ENCODE peak calls at places on chromosomes 16 and 17, in six cellular contexts. G, R, J, O, F and W are unnamed samples.

GRCh38 chr17:29581583-29582253 is 7.7 kb downstream of the GIT1 start:
- DNase-seq in O (no peak), F (no peak), G (no peak), R (no peak), J (no peak), W (no peak)

GRCh38 chr16:75257886-75258806 is 6.7 kb upstream of the BCAR1 start:
- DNase-seq in F (no peak), O (no peak), G (no peak), J (peak), R (no peak), W (no peak)

GRCh38 chr16:87464691-87465300 is 28.0 kb downstream of the ZCCHC14 start:
- DNase-seq in G (peak), J (peak), F (no peak), O (no peak), R (no peak), W (no peak)

GRCh38 chr17:41919165-41919817 is 540 bp upstream of the ACLY start:
- DNase-seq in F (peak), R (peak), G (no peak), O (no peak), J (no peak), W (peak)

GRCh38 chr17:40307001-40307690 is 1.8 kb upstream of the RARA start:
- DNase-seq in J (peak), R (no peak), F (no peak), G (no peak), O (no peak), W (peak)

GRCh38 chr16:31265329-31266245 is 5.8 kb downstream of the ITGAM start:
- DNase-seq in J (no peak), G (peak), R (peak), O (no peak), F (peak), W (peak)

GRCh38 chr17:78689029-78689428 is 93.0 kb downstream of the CYTH1 start:
- DNase-seq in G (no peak), F (no peak), O (no peak), R (no peak), J (no peak), W (no peak)

GRCh38 chr17:77287432-77288068 is 146.8 kb downstream of the SEC14L1 start:
- DNase-seq in G (peak), R (no peak), O (no peak), J (peak), F (peak), W (peak)

GRCh38 chr17:37801131-37801530 is 56.3 kb upstream of the HNF1B start:
- DNase-seq in G (no peak), J (no peak), O (no peak), R (no peak), F (no peak), W (no peak)

GRCh38 chr17:57278740-57279387 is 22.5 kb downstream of the MSI2 start:
- DNase-seq in G (no peak), F (no peak), R (no peak), J (no peak), O (no peak), W (no peak)

GRCh38 chr17:63917646-63918045 is 993 bp downstream of the GH1 start:
- DNase-seq in G (no peak), J (no peak), F (peak), R (no peak), O (no peak), W (no peak)

GRCh38 chr16:24900230-24900629 is 54.5 kb downstream of the SLC5A11 start:
- DNase-seq in R (no peak), O (no peak), J (peak), G (no peak), F (no peak), W (no peak)

GRCh38 chr16:54630284-54630967 is 300.2 kb upstream of the IRX5 start:
- DNase-seq in R (no peak), F (no peak), G (no peak), J (no peak), O (no peak), W (no peak)

GRCh38 chr17:34306466-34306865 is 12.8 kb upstream of the CCL8 start:
- DNase-seq in J (peak), O (no peak), R (peak), F (peak), G (peak), W (peak)

GRCh38 chr17:64356304-64356686 is 34.4 kb downstream of the PECAM1 start:
- DNase-seq in J (no peak), F (no peak), O (no peak), R (no peak), G (no peak), W (no peak)

GRCh38 chr16:1082266-1082951 is 9.9 kb downstream of the SSTR5 start:
- DNase-seq in R (no peak), F (no peak), J (peak), O (no peak), G (peak), W (no peak)

GRCh38 chr16:12458591-12459400 is 344.9 kb downstream of the CPPED1 start:
- DNase-seq in J (no peak), O (no peak), R (no peak), G (no peak), F (no peak), W (no peak)

GRCh38 chr17:79739148-79740062 is 8.7 kb downstream of the ENPP7 start:
- DNase-seq in J (no peak), G (no peak), O (no peak), R (no peak), F (no peak), W (no peak)

GRCh38 chr16:87809150-87809902 is 43.5 kb upstream of the KLHDC4 start:
- DNase-seq in R (no peak), O (no peak), G (peak), J (no peak), F (no peak), W (no peak)

GRCh38 chr17:7559307-7560171 is 989 bp downstream of the TNFSF13 start:
- DNase-seq in J (no peak), R (no peak), F (no peak), O (no peak), G (no peak), W (no peak)

GRCh38 chr16:25260416-25260815 is 2.8 kb upstream of the ZKSCAN2 start:
- DNase-seq in J (peak), F (no peak), O (no peak), G (peak), R (no peak), W (no peak)

GRCh38 chr17:82228278-82228841 is 482 bp upstream of the SLC16A3 start:
- DNase-seq in F (no peak), R (peak), G (no peak), J (peak), O (no peak), W (no peak)

GRCh38 chr17:65514082-65514481 is 47.4 kb downstream of the AXIN2 start:
- DNase-seq in F (no peak), R (no peak), G (peak), J (no peak), O (no peak), W (no peak)

GRCh38 chr17:8500609-8501008 is 64.9 kb downstream of the NDEL1 start:
- DNase-seq in G (no peak), J (no peak), R (no peak), O (no peak), F (no peak), W (no peak)

GRCh38 chr17:30950669-30951399 is 20.0 kb upstream of the RNF135 start:
- DNase-seq in F (no peak), O (no peak), J (peak), R (no peak), G (peak), W (no peak)

GRCh38 chr17:42403150-42403549 is 14.9 kb upstream of the STAT3 start:
- DNase-seq in R (peak), F (peak), O (no peak), J (no peak), G (no peak), W (peak)

GRCh38 chr16:15970202-15970601 is 20.8 kb downstream of the ABCC1 start:
- DNase-seq in G (no peak), O (no peak), R (peak), F (peak), J (peak), W (peak)

GRCh38 chr17:83203073-83203471 is 123.7 kb downstream of the METRNL start:
- DNase-seq in J (peak), F (no peak), R (no peak), G (peak), O (no peak), W (no peak)

GRCh38 chr16:80803341-80804060 is 897 bp downstream of the CDYL2 start:
- DNase-seq in R (peak), J (peak), G (no peak), O (peak), F (peak), W (peak)

GRCh38 chr16:69311533-69312388 is 611 bp downstream of the VPS4A start:
- DNase-seq in O (peak), F (peak), J (peak), R (peak), G (no peak), W (peak)

GRCh38 chr17:13346996-13347762 is 254.6 kb downstream of the HS3ST3A1 start:
- DNase-seq in J (peak), R (no peak), G (peak), O (no peak), F (no peak), W (peak)

GRCh38 chr16:57694556-57695377 is at the start of gene DRC7:
- DNase-seq in F (peak), R (peak), G (peak), O (peak), J (peak), W (peak)

GRCh38 chr16:83402969-83403368 is 404.8 kb upstream of the HSBP1 start:
- DNase-seq in F (no peak), R (no peak), G (peak), J (peak), O (no peak), W (peak)

DNA sequence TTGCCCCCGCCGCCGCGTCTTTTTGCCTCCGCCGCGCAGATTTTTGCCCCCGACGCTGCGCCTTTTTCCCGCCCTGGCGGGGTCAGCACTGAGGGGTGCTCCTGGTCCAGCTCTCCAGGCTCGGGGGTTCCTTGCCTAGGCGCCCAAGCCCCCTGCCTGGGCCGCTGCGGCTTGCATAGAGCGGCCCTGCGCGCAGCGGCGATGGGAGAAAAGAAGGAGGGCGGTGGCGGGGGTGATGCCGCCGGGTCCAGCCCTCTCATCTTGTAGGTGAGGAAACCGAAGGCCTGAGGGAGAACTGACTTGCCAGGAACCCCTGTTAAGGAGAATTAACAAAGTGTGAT is 330.8 kb upstream of the WSB1 start:
- DNase-seq in O (no peak), G (no peak), F (no peak), R (no peak), J (no peak), W (no peak)
- H2BK15ac ChIP-seq in O (no peak), G (no peak), F (no peak), R (no peak), J (no peak), W (no peak)

GRCh38 chr17:80890551-80890930 is 101.1 kb upstream of the CHMP6 start:
- DNase-seq in J (no peak), R (no peak), G (no peak), O (no peak), F (no peak), W (no peak)
- H2BK15ac ChIP-seq in J (peak), R (no peak), G (peak), O (no peak), F (no peak), W (no peak)

GRCh38 chr16:66572356-66572755 is 6.1 kb downstream of the CMTM1 start:
- DNase-seq in G (no peak), R (no peak), F (no peak), O (no peak), J (no peak), W (no peak)
- H2BK15ac ChIP-seq in G (no peak), R (no peak), F (no peak), O (no peak), J (no peak), W (no peak)

GRCh38 chr17:15513859-15514446 is 46.5 kb upstream of the CDRT4 start:
- DNase-seq in F (no peak), O (no peak), G (peak), R (no peak), J (peak), W (no peak)
- H2BK15ac ChIP-seq in F (no peak), O (no peak), G (no peak), R (no peak), J (no peak), W (no peak)

GRCh38 chr17:66849851-66850580 is 15.1 kb downstream of the CACNG5 start:
- DNase-seq in R (no peak), J (no peak), O (no peak), F (no peak), G (no peak), W (no peak)

GRCh38 chr17:66850692-66851091 is 15.8 kb downstream of the CACNG5 start:
- DNase-seq in J (no peak), G (no peak), F (no peak), O (no peak), R (no peak), W (no peak)

GRCh38 chr17:66848496-66848895 is 13.6 kb downstream of the CACNG5 start:
- DNase-seq in J (no peak), F (no peak), G (no peak), O (no peak), R (no peak), W (no peak)

GRCh38 chr17:66849136-66849655 is 14.3 kb downstream of the CACNG5 start:
- DNase-seq in R (no peak), G (no peak), F (no peak), J (no peak), O (no peak), W (no peak)

DNA sequence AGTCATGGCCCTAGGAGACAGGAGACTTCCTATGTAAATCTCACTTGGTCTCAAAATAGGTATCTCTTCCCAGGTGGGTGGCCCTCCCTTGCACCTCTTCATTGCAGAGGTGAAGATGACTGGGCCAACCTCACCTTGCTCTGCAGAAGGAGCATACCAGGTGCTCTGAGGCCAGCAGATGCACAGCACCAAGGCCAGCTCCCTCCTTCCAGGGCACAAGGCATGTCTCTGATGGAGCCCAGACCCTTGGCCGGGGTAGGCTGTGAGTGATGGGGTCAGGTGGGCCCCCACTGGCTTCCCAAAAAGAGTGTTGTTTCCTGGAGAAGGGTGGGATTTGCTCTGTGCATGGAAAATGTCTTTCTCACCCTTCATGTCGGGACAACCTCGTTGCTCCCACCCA is 12.8 kb downstream of the CACNG5 start:
- DNase-seq in R (no peak), O (no peak), F (no peak), G (no peak), J (no peak), W (no peak)
- H2BK15ac ChIP-seq in R (no peak), O (no peak), F (no peak), G (no peak), J (no peak), W (no peak)

DNA sequence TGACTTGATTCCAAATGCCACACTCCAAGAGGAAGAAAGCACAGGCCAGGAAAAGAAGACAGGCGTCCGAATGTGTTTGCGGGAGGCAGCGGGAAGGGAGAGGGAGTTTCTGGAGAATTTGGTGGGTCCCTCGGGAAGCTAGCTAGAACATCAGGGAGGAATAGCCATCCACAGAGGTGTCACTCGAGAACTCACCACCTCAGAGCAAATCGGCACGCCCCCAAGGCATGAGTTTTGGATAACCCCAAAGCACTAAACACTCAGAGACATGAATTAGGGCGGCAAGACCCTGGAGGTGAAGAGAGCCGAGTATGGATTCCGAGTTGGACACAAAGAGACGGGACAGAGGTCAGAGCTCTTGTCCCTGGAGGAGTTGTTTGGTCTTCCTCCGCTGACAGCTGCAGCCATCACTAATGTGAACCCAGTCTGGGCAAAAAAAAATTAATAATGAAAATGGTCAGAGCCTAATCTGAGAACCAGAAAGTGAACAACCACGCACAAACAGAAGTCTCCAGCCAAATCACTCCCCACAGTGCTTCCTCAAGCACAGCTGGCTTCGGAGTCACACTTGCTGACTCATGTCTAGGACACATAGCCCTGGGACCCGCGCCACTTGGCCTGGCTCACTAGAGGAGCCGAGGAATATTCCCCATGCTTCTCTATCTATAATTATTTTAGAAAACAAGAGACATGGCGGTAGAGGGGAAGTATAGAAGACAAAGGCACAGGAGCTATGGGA is 109.3 kb downstream of the ZFHX3 start:
- DNase-seq in R (no peak), F (no peak), G (peak), J (peak), O (no peak), W (no peak)
- H2BK15ac ChIP-seq in R (no peak), F (no peak), G (peak), J (peak), O (peak), W (no peak)

GRCh38 chr16:19443659-19444058 is 26.0 kb downstream of the TMC5 start:
- DNase-seq in O (no peak), J (no peak), R (no peak), F (no peak), G (no peak), W (no peak)
- H2BK15ac ChIP-seq in O (no peak), J (no peak), R (no peak), F (no peak), G (no peak), W (no peak)

DNA sequence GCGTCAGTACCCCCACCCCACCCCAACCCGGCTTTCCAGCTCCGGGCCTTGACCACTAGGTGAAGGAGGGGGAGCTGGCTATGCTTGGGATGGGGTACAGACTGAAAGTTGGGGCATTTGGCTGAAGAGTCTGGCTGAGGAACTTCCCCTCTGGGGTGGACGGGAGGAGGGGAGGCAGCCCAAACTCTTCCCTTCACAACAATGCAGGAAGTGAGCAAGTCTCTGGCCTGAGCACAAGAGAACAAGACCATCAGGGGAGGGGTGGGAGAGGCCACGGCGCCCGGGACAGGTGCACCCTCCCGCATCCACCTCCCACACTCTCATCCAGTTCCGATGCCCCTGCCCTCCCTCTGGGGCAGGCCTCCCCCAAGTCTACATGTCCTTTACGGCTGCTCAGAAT is 5.6 kb downstream of the USH1G start:
- DNase-seq in J (no peak), O (no peak), R (no peak), F (no peak), G (no peak), W (no peak)
- H2BK15ac ChIP-seq in J (peak), O (peak), R (no peak), F (no peak), G (no peak), W (no peak)